ENCODE peak calls at places on chromosome 19, in four cellular contexts. A is heart right ventricle, V is tibial nerve, S is cardiac muscle cell. O is an unnamed sample. For H3K36me3, the result is how much of the 10 kb centered on the place peaks cover.

GRCh38 chr19:38946229-38947010 is 15.7 kb downstream of the MRPS12 start:
- DNase-seq in A (no peak), V (no peak), S (no peak), O (no peak)

GRCh38 chr19:6773323-6773931 is 919 bp downstream of the VAV1 start:
- DNase-seq in A (no peak), V (no peak), S (no peak), O (peak)

GRCh38 chr19:12544401-12544876 is 6.8 kb downstream of the ZNF564 start:
- DNase-seq in A (peak), V (no peak), S (no peak), O (no peak)

GRCh38 chr19:19402656-19403372 is 2.7 kb upstream of the GATAD2A start:
- DNase-seq in A (no peak), V (no peak), S (no peak), O (no peak)

GRCh38 chr19:29831041-29831548 is 19.3 kb downstream of the CCNE1 start:
- DNase-seq in A (no peak), V (no peak), S (no peak), O (peak)

GRCh38 chr19:32339988-32340874 is 5.2 kb upstream of the ZNF507 start:
- DNase-seq in A (peak), V (peak), S (peak), O (peak)

GRCh38 chr19:55113570-55114039 is 3.8 kb downstream of the PPP1R12C start:
- DNase-seq in A (peak), V (peak), S (peak), O (no peak)

GRCh38 chr19:12085074-12085818 is 20.7 kb downstream of the ZNF844 start:
- DNase-seq in A (no peak), V (no peak), S (no peak), O (no peak)

GRCh38 chr19:12194827-12195500 is 32.1 kb downstream of the ZNF136 start:
- DNase-seq in A (peak), V (peak), S (no peak), O (peak)

GRCh38 chr19:18915639-18916038 is 3.5 kb downstream of the COPE start:
- DNase-seq in A (no peak), V (no peak), S (peak), O (no peak)

GRCh38 chr19:29672933-29673336 is 7.7 kb downstream of the PLEKHF1 start:
- DNase-seq in A (no peak), V (no peak), S (no peak), O (peak)

GRCh38 chr19:19096641-19097627 is 33.1 kb downstream of the SLC25A42 start:
- DNase-seq in A (no peak), V (no peak), S (no peak), O (no peak)

GRCh38 chr19:57302020-57302465 is 18.2 kb upstream of the ZNF543 start:
- DNase-seq in A (no peak), V (no peak), S (no peak), O (no peak)

GRCh38 chr19:7590256-7590655 is 5.4 kb upstream of the CAMSAP3 start:
- DNase-seq in A (no peak), V (no peak), S (no peak), O (no peak)

GRCh38 chr19:9128171-9128570 is 1.4 kb upstream of the OR7G3 start:
- DNase-seq in A (no peak), V (no peak), S (no peak), O (no peak)

GRCh38 chr19:55698256-55698655 is 23.2 kb downstream of the EPN1 start:
- DNase-seq in A (no peak), V (no peak), S (no peak), O (no peak)

GRCh38 chr19:4144666-4145261 is 8.7 kb upstream of the CREB3L3 start:
- DNase-seq in A (no peak), V (no peak), S (no peak), O (no peak)

GRCh38 chr19:38780443-38780842 is 7.1 kb upstream of the LGALS7 start:
- DNase-seq in A (no peak), V (no peak), S (no peak), O (no peak)

GRCh38 chr19:41325947-41326706 is 16.2 kb downstream of the CCDC97 start:
- DNase-seq in A (peak), V (no peak), S (peak), O (peak)

GRCh38 chr19:40366697-40367561 is 18.4 kb downstream of the PLD3 start:
- DNase-seq in A (no peak), V (no peak), S (peak), O (no peak)

GRCh38 chr19:2187164-2187563 is 23.4 kb downstream of the DOT1L start:
- DNase-seq in A (no peak), V (no peak), S (no peak), O (no peak)

GRCh38 chr19:43675269-43675879 is 5.4 kb upstream of the PLAUR start:
- DNase-seq in A (no peak), V (no peak), S (no peak), O (no peak)

GRCh38 chr19:3375221-3376088 is 9.1 kb downstream of the NFIC start:
- DNase-seq in A (peak), V (peak), S (no peak), O (no peak)

GRCh38 chr19:57241181-57241580 is 749 bp downstream of the ZNF805 start:
- DNase-seq in A (no peak), V (no peak), S (peak), O (no peak)

GRCh38 chr19:12754465-12755196 is 3.0 kb downstream of the BEST2 start:
- DNase-seq in A (no peak), V (no peak), S (no peak), O (no peak)

GRCh38 chr19:23823952-23824389 is 65.3 kb upstream of the ZNF681 start:
- DNase-seq in A (no peak), V (no peak), S (peak), O (no peak)

GRCh38 chr19:571127-571974 is 1.0 kb upstream of the BSG start:
- DNase-seq in A (no peak), V (no peak), S (peak), O (peak)

GRCh38 chr19:13902993-13903555 is 2.8 kb downstream of the BRME1 start:
- DNase-seq in A (no peak), V (no peak), S (no peak), O (no peak)

GRCh38 chr19:3586124-3586626 is 897 bp downstream of the GIPC3 start:
- DNase-seq in A (no peak), V (no peak), S (peak), O (no peak)

GRCh38 chr19:47094557-47095517 is 18.7 kb downstream of the ZC3H4 start:
- DNase-seq in A (no peak), V (no peak), S (no peak), O (no peak)

GRCh38 chr19:1854542-1855039 is 6.3 kb upstream of the REXO1 start:
- DNase-seq in A (peak), V (no peak), S (no peak), O (no peak)

GRCh38 chr19:15048128-15048527 is 1.2 kb upstream of the CASP14 start:
- DNase-seq in A (no peak), V (no peak), S (no peak), O (no peak)

GRCh38 chr19:18961767-18962423 is 20.9 kb upstream of the HOMER3 start:
- DNase-seq in A (no peak), V (no peak), S (peak), O (no peak)

GRCh38 chr19:18735752-18736151 is 52.3 kb downstream of the CRTC1 start:
- DNase-seq in A (no peak), V (no peak), S (no peak), O (no peak)

GRCh38 chr19:19466201-19466600 is 49.1 kb downstream of the TSSK6 start:
- DNase-seq in A (no peak), V (no peak), S (no peak), O (no peak)

DNA sequence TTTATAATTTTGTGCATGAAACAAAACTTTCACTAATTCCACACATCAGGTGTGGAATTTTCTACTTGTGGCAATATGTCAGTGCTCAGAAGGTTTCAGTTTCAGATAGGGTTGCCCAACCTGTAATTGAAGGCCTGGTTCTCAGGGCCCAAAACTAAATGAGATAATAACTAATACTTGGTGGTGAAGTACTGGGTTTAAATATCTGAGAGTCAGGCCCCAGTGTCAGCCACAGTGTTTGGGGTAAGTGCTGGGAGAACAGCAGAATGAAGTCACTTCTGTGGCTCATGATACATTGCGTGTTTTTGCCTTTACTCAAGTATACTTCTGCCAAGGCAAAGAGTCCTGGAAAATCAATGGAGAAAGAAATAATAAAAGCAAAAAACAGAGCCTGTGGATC is 5.6 kb downstream of the SAFB start:
- DNase-seq in A (no peak), V (no peak), S (no peak), O (no peak)
- H3K36me3 ChIP-seq in A (half or more), V (under half), S (under half), O (under half)

DNA sequence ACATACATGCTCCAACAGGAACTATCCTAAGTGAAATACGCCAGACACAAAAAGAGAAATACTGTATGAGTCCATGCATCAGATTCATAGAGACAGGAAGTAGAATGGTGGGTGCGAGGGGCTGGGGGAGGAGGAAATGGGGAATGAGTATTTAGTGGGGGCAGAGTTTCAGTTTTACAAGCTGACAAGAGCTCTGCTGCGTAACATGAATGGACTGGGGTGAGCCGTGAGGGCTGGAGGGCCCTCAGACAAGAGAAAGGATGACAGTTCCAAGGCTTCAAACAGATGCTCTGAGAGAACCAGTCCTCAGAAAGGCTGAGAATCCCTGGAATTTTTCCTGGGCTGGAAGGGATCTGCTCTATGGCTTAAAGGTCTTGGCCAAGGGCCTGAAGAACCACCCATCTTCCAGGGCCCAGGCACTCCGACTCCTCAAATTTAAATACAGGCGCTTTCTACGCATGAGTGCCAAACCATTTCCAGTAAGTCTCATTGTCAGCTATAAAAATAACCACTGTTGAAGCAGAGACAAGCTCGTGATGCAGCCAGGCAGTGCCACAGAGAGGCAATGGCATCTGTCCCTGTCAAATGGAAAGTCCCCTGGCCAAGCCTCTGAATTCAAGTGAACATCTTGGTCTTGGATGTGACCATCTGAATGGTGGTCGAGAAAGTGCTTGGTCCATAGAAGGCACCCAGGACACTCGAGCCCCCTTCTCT is 17.5 kb downstream of the KLF2 start:
- DNase-seq in A (peak), V (no peak), S (no peak), O (peak)
- H3K36me3 ChIP-seq in A (under half), V (under half), S (under half), O (under half)

GRCh38 chr19:11045536-11045935 is 43.7 kb upstream of the LDLR start:
- DNase-seq in A (no peak), V (no peak), S (no peak), O (no peak)
- H3K36me3 ChIP-seq in A (half or more), V (under half), S (under half), O (under half)

GRCh38 chr19:48641850-48642249 is 4.1 kb downstream of the CA11 start:
- DNase-seq in A (no peak), V (no peak), S (no peak), O (no peak)
- H3K36me3 ChIP-seq in A (under half), V (under half), S (under half), O (under half)

DNA sequence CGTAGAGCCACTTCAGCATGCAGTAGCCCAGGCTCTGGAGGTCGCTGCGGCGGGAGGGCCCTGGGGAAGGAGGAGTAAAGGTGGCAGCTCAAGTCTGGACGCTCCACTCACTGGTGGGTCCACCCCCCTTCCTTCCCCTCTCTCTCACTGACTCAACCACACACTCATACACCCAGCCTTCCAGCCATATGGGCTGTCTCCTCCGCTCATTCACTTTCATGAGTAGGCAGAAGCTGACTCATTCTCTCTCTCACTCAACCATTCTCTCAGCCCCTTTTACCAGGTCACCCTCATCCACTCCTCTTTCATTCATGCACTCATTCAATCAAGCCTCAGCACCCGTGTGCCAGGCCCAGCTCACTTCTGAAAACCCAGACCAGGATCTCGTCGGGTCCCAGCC is 27.5 kb upstream of the SIGLEC11 start:
- DNase-seq in A (no peak), V (no peak), S (no peak), O (no peak)
- H3K36me3 ChIP-seq in A (half or more), V (under half), S (under half), O (under half)

GRCh38 chr19:52286256-52286655 is 10.7 kb upstream of the ZNF480 start:
- DNase-seq in A (no peak), V (no peak), S (no peak), O (no peak)
- H3K36me3 ChIP-seq in A (half or more), V (under half), S (under half), O (half or more)

GRCh38 chr19:34383599-34383998 is 18.6 kb downstream of the GPI start:
- DNase-seq in A (no peak), V (no peak), S (no peak), O (no peak)

GRCh38 chr19:34381399-34382251 is 16.6 kb downstream of the GPI start:
- DNase-seq in A (no peak), V (no peak), S (no peak), O (no peak)

GRCh38 chr19:34380639-34381241 is 15.7 kb downstream of the GPI start:
- DNase-seq in A (no peak), V (no peak), S (no peak), O (no peak)

GRCh38 chr19:34386645-34387445 is 17.4 kb upstream of the PDCD2L start:
- DNase-seq in A (no peak), V (no peak), S (no peak), O (no peak)

DNA sequence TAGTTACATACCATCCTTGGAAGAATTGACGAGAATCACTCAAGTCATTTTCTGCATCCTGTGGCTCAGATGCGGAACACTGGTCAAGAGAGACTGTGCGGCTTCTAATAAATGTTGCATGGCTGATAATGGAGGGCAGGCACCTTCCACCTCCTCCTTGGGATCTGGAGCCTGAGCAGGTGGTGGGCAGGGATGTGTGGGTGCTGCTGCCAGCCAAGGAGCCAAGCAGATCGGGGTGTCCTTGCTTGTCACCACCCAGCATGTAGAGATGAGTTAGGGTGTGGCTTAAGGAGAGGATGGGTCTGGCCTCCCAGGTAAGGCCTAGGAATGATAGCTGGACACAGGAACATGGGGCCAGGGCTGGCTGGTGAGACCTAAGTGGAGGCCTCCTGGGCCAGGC is 17.5 kb downstream of the GPI start:
- DNase-seq in A (no peak), V (no peak), S (no peak), O (no peak)
- H3K36me3 ChIP-seq in A (half or more), V (under half), S (half or more), O (under half)

GRCh38 chr19:5212101-5212500 is 128.5 kb downstream of the PTPRS start:
- DNase-seq in A (no peak), V (no peak), S (no peak), O (no peak)

GRCh38 chr19:5213667-5214066 is 126.9 kb downstream of the PTPRS start:
- DNase-seq in A (no peak), V (no peak), S (no peak), O (no peak)

GRCh38 chr19:5211217-5211822 is 129.3 kb downstream of the PTPRS start:
- DNase-seq in A (no peak), V (no peak), S (no peak), O (no peak)

GRCh38 chr19:5207806-5208205 is 132.8 kb downstream of the PTPRS start:
- DNase-seq in A (no peak), V (no peak), S (no peak), O (no peak)

DNA sequence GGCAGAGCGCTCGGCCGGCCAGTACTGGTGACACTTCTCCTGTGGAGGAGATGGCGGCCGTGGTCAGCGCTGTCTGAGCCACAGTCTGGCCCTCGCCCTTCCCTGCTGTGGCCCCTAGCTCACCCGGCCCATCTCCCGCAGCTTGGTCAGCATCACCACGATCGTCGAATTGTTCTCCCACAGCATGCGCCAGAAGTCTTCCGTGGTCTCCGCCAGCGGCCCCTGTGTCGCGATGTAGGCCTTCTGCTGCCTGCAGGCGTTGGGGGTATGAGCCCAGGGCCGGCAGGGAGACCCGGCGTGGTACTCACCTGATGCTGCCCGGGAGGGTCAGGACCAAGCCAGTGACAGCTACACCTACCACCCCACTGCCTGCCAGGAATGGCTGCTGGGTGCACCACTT is 130.1 kb downstream of the PTPRS start:
- DNase-seq in A (no peak), V (no peak), S (no peak), O (no peak)
- H3K36me3 ChIP-seq in A (half or more), V (under half), S (half or more), O (under half)

DNA sequence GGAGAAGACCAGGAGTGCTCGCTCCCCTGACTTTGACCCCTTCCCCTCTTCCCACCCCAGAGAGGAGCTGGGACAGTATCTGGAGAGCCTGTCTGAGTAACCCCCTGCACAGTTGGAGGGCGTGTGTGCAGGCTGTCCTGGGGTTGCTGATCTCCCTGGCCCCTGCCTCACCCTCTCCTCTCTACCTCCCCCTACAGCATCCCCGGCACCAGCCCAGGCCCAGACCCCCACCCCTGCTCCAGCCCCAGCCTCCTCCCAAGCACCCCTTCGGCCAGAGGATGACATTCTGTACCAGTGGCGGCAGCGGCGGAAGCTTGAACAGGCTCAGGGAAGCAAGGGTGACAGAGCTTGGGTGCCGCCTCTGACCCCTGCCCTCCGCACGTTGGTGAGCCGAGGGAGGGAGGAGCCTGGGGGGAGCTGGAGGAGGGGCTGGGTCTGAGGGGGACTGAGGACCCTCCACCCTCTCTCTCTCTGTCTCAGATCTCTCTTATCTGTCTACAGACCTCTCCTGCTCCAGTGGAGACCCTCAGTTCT is 8.7 kb downstream of the PROSER3 start:
- DNase-seq in A (no peak), V (no peak), S (no peak), O (no peak)
- H3K36me3 ChIP-seq in A (under half), V (under half), S (under half), O (under half)

O was measured in CD8-positive, alpha-beta memory T cell.